ENCODE peak calls at places on chromosomes 7 and 10, in five cellular contexts. R, H, I, C and S are unnamed samples.

GRCh38 chr10:22335204-22335956 is 9.9 kb upstream of the SPAG6 start:
- DNase-seq in R (no peak), H (peak), I (peak), C (peak), S (no peak)

GRCh38 chr10:96097865-96098264 is 32.2 kb upstream of the ZNF518A start:
- DNase-seq in R (no peak), H (no peak), I (no peak), C (no peak), S (no peak)

GRCh38 chr10:118953999-118954398 is 75.5 kb upstream of the NANOS1 start:
- DNase-seq in R (no peak), H (no peak), I (no peak), C (no peak), S (no peak)

GRCh38 chr7:8260871-8261707 is 878 bp downstream of the ICA1 start:
- DNase-seq in R (no peak), H (peak), I (peak), C (peak), S (peak)

GRCh38 chr7:156456503-156457115 is 184.0 kb upstream of the RNF32 start:
- DNase-seq in R (no peak), H (no peak), I (no peak), C (no peak), S (no peak)

GRCh38 chr7:791481-791880 is 40.8 kb upstream of the SUN1 start:
- DNase-seq in R (no peak), H (no peak), I (no peak), C (no peak), S (no peak)

GRCh38 chr7:727104-727805 is at the start of gene PRKAR1B:
- DNase-seq in R (peak), H (peak), I (peak), C (no peak), S (no peak)

GRCh38 chr7:74474271-74474865 is 20.7 kb downstream of the GTF2IRD1 start:
- DNase-seq in R (peak), H (no peak), I (no peak), C (no peak), S (no peak)

GRCh38 chr7:124557587-124557986 is 208.0 kb downstream of the GPR37 start:
- DNase-seq in R (no peak), H (no peak), I (no peak), C (no peak), S (no peak)

GRCh38 chr7:99142727-99143521 is 984 bp downstream of the SMURF1 start:
- DNase-seq in R (peak), H (peak), I (peak), C (peak), S (peak)

GRCh38 chr7:160958-161725 is 31.2 kb upstream of the FAM20C start:
- DNase-seq in R (no peak), H (no peak), I (peak), C (no peak), S (no peak)

GRCh38 chr10:67772894-67773511 is 65.0 kb downstream of the DNAJC12 start:
- DNase-seq in R (peak), H (peak), I (no peak), C (no peak), S (peak)

GRCh38 chr7:112462236-112462635 is 12.0 kb downstream of the IFRD1 start:
- DNase-seq in R (peak), H (no peak), I (no peak), C (no peak), S (peak)

GRCh38 chr7:41252957-41253356 is 449.9 kb downstream of the INHBA start:
- DNase-seq in R (no peak), H (no peak), I (no peak), C (no peak), S (no peak)

GRCh38 chr7:1579481-1580421 is 9.9 kb upstream of the PSMG3 start:
- DNase-seq in R (peak), H (peak), I (peak), C (peak), S (peak)

GRCh38 chr7:32164341-32164996 is 94.3 kb upstream of the PDE1C start:
- DNase-seq in R (peak), H (peak), I (no peak), C (no peak), S (peak)

GRCh38 chr7:832292-832967 is at the start of gene SUN1:
- DNase-seq in R (peak), H (peak), I (no peak), C (peak), S (no peak)

GRCh38 chr10:28530751-28531150 is 2.2 kb upstream of the WAC start:
- DNase-seq in R (no peak), H (no peak), I (no peak), C (no peak), S (peak)